ENCODE peak calls at places on chromosomes 6 and 20, in nine cellular contexts. Y is stomach, K is heart left ventricle, G is H54, S is NB4, P is IMR-90, O is transverse colon, A is prostate gland, H is ovary. M is an unnamed sample.
A peak's percentile ranks its signal among the peaks of the same experiment; 100 is the strongest.

GRCh38 chr6:87588756-87589407 is 905 bp downstream of the RARS2 start:
- DNase-seq in Y (no peak), O (no peak), P (no peak), G (no peak), K (no peak), S (no peak), H (no peak), A (no peak), M (peak; percentile 33)

GRCh38 chr6:39924283-39924682 is 10.0 kb downstream of the MOCS1 start:
- DNase-seq in P (no peak), S (no peak), H (no peak), A (peak; percentile 14), G (no peak), Y (no peak), K (no peak), O (no peak), M (no peak)

GRCh38 chr20:4483481-4483880 is 238.2 kb upstream of the PRND start:
- DNase-seq in H (no peak), A (no peak), K (no peak), O (no peak), P (peak; percentile 69), G (no peak), Y (no peak), S (no peak), M (no peak)

GRCh38 chr6:38195113-38195635 is 375.6 kb downstream of the ZFAND3 start:
- DNase-seq in A (no peak), K (no peak), H (no peak), G (no peak), S (no peak), O (no peak), P (no peak), Y (peak; percentile 44), M (no peak)

GRCh38 chr6:31652925-31653724 is 664 bp upstream of the BAG6 start:
- DNase-seq in A (peak; percentile 86), S (peak; percentile 97), H (no peak), O (peak; percentile 91), K (peak; percentile 90), Y (peak; percentile 89), P (no peak), G (peak; percentile 69), M (no peak)

GRCh38 chr20:24872291-24873014 is 76.6 kb upstream of the CST7 start:
- DNase-seq in A (no peak), K (no peak), S (no peak), H (no peak), G (no peak), Y (no peak), O (no peak), P (no peak), M (no peak)

GRCh38 chr6:72350256-72350875 is 271.5 kb upstream of the KCNQ5 start:
- DNase-seq in K (no peak), A (no peak), S (no peak), O (no peak), Y (no peak), H (no peak), G (no peak), P (no peak), M (no peak)

GRCh38 chr20:49339123-49339522 is 61.3 kb upstream of the ZNFX1 start:
- DNase-seq in K (no peak), H (no peak), A (no peak), Y (no peak), G (no peak), S (no peak), O (no peak), P (no peak), M (no peak)

GRCh38 chr6:45789238-45789637 is 226.4 kb downstream of the CLIC5 start:
- DNase-seq in K (no peak), Y (no peak), P (no peak), G (no peak), A (no peak), H (no peak), S (no peak), O (no peak), M (no peak)

GRCh38 chr20:53763707-53764415 is 170.2 kb upstream of the ZNF217 start:
- DNase-seq in Y (peak; percentile 67), S (no peak), A (peak; percentile 68), O (peak; percentile 51), H (no peak), P (peak; percentile 58), K (no peak), G (no peak), M (no peak)

GRCh38 chr6:38725414-38726183 is 10.5 kb downstream of the DNAH8 start:
- DNase-seq in Y (no peak), S (no peak), G (peak; percentile 31), P (no peak), O (no peak), A (no peak), K (no peak), H (no peak), M (no peak)

GRCh38 chr6:129954749-129955431 is 63.5 kb upstream of the L3MBTL3 start:
- DNase-seq in G (no peak), A (no peak), Y (no peak), O (no peak), H (no peak), P (no peak), S (no peak), K (no peak), M (no peak)

GRCh38 chr20:50224052-50224451 is 33.4 kb downstream of the CEBPB start:
- DNase-seq in A (no peak), H (no peak), K (no peak), P (no peak), G (no peak), O (no peak), S (no peak), Y (no peak), M (no peak)

GRCh38 chr6:12614468-12614867 is 102.1 kb upstream of the PHACTR1 start:
- DNase-seq in G (no peak), O (no peak), K (no peak), P (peak; percentile 31), Y (no peak), S (no peak), H (no peak), A (no peak), M (no peak)

GRCh38 chr6:12610862-12611261 is 105.7 kb upstream of the PHACTR1 start:
- DNase-seq in K (no peak), P (no peak), H (no peak), A (no peak), S (no peak), G (no peak), Y (no peak), O (no peak), M (no peak)

GRCh38 chr6:12608016-12608860 is 108.3 kb upstream of the PHACTR1 start:
- DNase-seq in P (peak; percentile 40), Y (no peak), O (no peak), G (no peak), H (no peak), A (no peak), K (no peak), S (peak; percentile 62), M (no peak)

GRCh38 chr6:12608874-12609273 is 107.7 kb upstream of the PHACTR1 start:
- DNase-seq in H (no peak), Y (no peak), A (no peak), P (no peak), K (no peak), G (no peak), S (no peak), O (no peak), M (no peak)

GRCh38 chr6:12613819-12614218 is 102.7 kb upstream of the PHACTR1 start:
- DNase-seq in K (no peak), G (no peak), O (no peak), P (no peak), S (no peak), A (no peak), H (no peak), Y (no peak), M (no peak)
- TF ChIP-seq POLR2A in K (no peak), G (no peak), O (no peak), P (no peak), S (no peak), A (no peak), H (no peak), Y (no peak), M (no peak)

GRCh38 chr6:108846628-108847027 is 1.6 kb upstream of the ARMC2 start:
- DNase-seq in P (no peak), S (peak; percentile 37), O (no peak), A (no peak), H (no peak), Y (no peak), K (no peak), G (no peak), M (no peak)

GRCh38 chr6:108850669-108851467 is 2.6 kb downstream of the ARMC2 start:
- DNase-seq in P (no peak), K (peak; percentile 79), H (no peak), S (no peak), A (no peak), O (no peak), Y (no peak), G (no peak), M (no peak)

GRCh38 chr6:108847738-108848115 is 495 bp upstream of the ARMC2 start:
- DNase-seq in G (no peak), O (no peak), A (no peak), K (no peak), P (no peak), H (no peak), Y (no peak), S (no peak), M (no peak)

GRCh38 chr6:108844632-108845031 is 3.6 kb upstream of the ARMC2 start:
- DNase-seq in K (no peak), A (no peak), P (no peak), H (no peak), O (no peak), G (no peak), Y (no peak), S (no peak), M (no peak)

GRCh38 chr6:108848116-108848868 is at the start of gene ARMC2:
- DNase-seq in G (peak; percentile 83), S (peak; percentile 95), K (peak; percentile 96), P (peak; percentile 74), Y (peak; percentile 94), A (peak; percentile 79), O (peak; percentile 95), H (peak; percentile 96), M (peak; percentile 95)
- TF ChIP-seq POLR2A in G (peak; percentile 68), S (peak; percentile 89), K (peak; percentile 66), P (peak; percentile 70), Y (no peak), A (peak; percentile 61), O (peak; percentile 62), H (peak; percentile 51), M (peak; percentile 73)

GRCh38 chr6:138107078-138107751 is at the start of gene PERP:
- DNase-seq in S (peak; percentile 78), P (peak; percentile 38), O (peak; percentile 90), H (peak; percentile 58), Y (peak; percentile 86), K (peak; percentile 69), A (peak; percentile 93), G (peak; percentile 59), M (peak; percentile 72)
- TF ChIP-seq POLR2A in S (peak; percentile 18), P (peak; percentile 58), O (peak; percentile 96), H (no peak), Y (peak; percentile 46), K (peak; percentile 60), A (peak; percentile 96), G (peak; percentile 38), M (no peak)

DNA sequence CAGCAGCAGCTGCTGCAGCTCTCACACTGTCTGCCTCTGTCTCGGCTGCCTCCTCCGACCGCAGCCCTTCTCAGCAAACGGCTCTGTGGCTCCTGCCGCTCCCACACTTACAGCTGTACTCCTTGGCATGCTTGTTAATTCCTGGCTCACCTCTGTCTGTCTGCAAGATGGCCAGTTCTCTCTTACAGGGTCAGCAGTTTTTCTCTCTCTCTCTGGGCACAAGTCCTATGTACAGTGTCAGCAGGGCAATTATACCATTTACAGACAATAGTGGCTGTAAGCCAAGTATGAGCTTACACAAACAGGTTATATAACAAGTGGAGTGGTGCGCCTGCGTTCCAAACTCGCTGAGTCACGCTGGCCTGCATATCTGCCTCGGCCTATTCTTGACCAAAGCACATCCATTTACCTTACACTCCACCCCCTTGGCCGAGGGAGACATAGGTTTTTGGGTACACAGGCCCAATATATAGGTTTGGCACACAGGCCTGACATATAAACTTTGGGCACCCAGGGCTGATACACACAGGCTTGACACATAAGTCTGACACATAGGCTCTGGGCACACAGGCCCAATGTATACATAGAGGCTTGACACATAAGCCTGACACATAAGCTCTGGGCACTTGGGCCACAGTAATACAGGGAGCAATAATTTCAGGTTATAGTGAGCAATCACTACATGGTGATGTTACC is 4.4 kb downstream of the ZKSCAN3 start:
- DNase-seq in S (peak; percentile 39), O (peak; percentile 82), G (no peak), A (no peak), P (peak; percentile 33), K (peak; percentile 74), H (peak; percentile 68), Y (peak; percentile 76), M (peak; percentile 37)
- TF ChIP-seq POLR2A in S (no peak), O (no peak), G (no peak), A (no peak), P (no peak), K (no peak), H (no peak), Y (no peak), M (no peak)